ENCODE peak calls at places on chromosome 15, in eight cellular contexts. T is Karpas-422, P is hepatocyte, I is PC-3, A is A673, N is sigmoid colon, M is mammary epithelial cell, C is thyroid gland. U is an unnamed sample. For H3K4me1, the result is how much of the 10 kb centered on the place peaks cover.

GRCh38 chr15:53837263-53837662 is 77.8 kb upstream of the WDR72 start:
- DNase-seq in T (no peak), P (peak), I (peak), A (no peak), N (no peak), M (peak), C (peak), U (peak)

GRCh38 chr15:38260077-38260476 is 7.4 kb downstream of the SPRED1 start:
- DNase-seq in T (no peak), P (no peak), I (no peak), A (no peak), N (no peak), M (no peak), C (no peak), U (no peak)

GRCh38 chr15:58856090-58856489 is 77.4 kb downstream of the SLTM start:
- DNase-seq in T (no peak), P (no peak), I (peak), A (no peak), N (no peak), M (no peak), C (no peak), U (no peak)

GRCh38 chr15:80174017-80174746 is 21.4 kb downstream of the FAH start:
- DNase-seq in T (no peak), P (no peak), I (peak), A (no peak), N (peak), M (peak), C (no peak), U (no peak)

GRCh38 chr15:75366163-75366562 is 2.2 kb downstream of the MAN2C1 start:
- DNase-seq in T (no peak), P (no peak), I (no peak), A (no peak), N (no peak), M (no peak), C (no peak), U (no peak)

GRCh38 chr15:91116379-91117067 is 16.5 kb downstream of the SV2B start:
- DNase-seq in T (peak), P (no peak), I (no peak), A (no peak), N (no peak), M (peak), C (no peak), U (peak)

GRCh38 chr15:36361351-36361870 is 218.0 kb upstream of the CDIN1 start:
- DNase-seq in T (no peak), P (no peak), I (peak), A (no peak), N (no peak), M (no peak), C (no peak), U (no peak)

GRCh38 chr15:39360417-39360816 is 220.5 kb upstream of the THBS1 start:
- DNase-seq in T (no peak), P (no peak), I (no peak), A (no peak), N (no peak), M (no peak), C (no peak), U (no peak)

GRCh38 chr15:78092111-78093041 is at the start of gene SH2D7:
- DNase-seq in T (no peak), P (no peak), I (no peak), A (no peak), N (peak), M (no peak), C (peak), U (peak)

GRCh38 chr15:27993996-27994775 is 104.9 kb downstream of the OCA2 start:
- DNase-seq in T (no peak), P (no peak), I (no peak), A (no peak), N (no peak), M (no peak), C (peak), U (no peak)

GRCh38 chr15:55250392-55250791 is 39.2 kb downstream of the RAB27A start:
- DNase-seq in T (no peak), P (peak), I (peak), A (no peak), N (no peak), M (peak), C (no peak), U (no peak)

GRCh38 chr15:94991718-94992117 is 760.4 kb downstream of the MCTP2 start:
- DNase-seq in T (no peak), P (no peak), I (no peak), A (no peak), N (no peak), M (no peak), C (no peak), U (no peak)

GRCh38 chr15:48992096-48992495 is 28.4 kb upstream of the SHC4 start:
- DNase-seq in T (no peak), P (no peak), I (no peak), A (no peak), N (no peak), M (no peak), C (no peak), U (no peak)

GRCh38 chr15:25055356-25056068 is 100.7 kb downstream of the SNRPN start:
- DNase-seq in T (no peak), P (no peak), I (no peak), A (no peak), N (no peak), M (no peak), C (peak), U (no peak)

GRCh38 chr15:67796728-67797127 is 28.6 kb upstream of the SKOR1 start:
- DNase-seq in T (no peak), P (no peak), I (no peak), A (no peak), N (no peak), M (no peak), C (no peak), U (no peak)

GRCh38 chr15:65421360-65422215 is 1.2 kb downstream of the IGDCC4 start:
- DNase-seq in T (no peak), P (peak), I (peak), A (peak), N (peak), M (no peak), C (peak), U (peak)
- H3K27ac ChIP-seq in T (no peak), P (peak), I (no peak), A (no peak), N (peak), M (no peak), C (no peak), U (no peak)

GRCh38 chr15:41791970-41792637 is 17.8 kb downstream of the MAPKBP1 start:
- DNase-seq in T (no peak), P (no peak), I (no peak), A (peak), N (no peak), M (no peak), C (no peak), U (no peak)

GRCh38 chr15:41791547-41791937 is 17.3 kb downstream of the MAPKBP1 start:
- DNase-seq in T (no peak), P (no peak), I (no peak), A (no peak), N (no peak), M (no peak), C (no peak), U (no peak)

GRCh38 chr15:41789662-41790061 is 15.4 kb downstream of the MAPKBP1 start:
- DNase-seq in T (no peak), P (no peak), I (no peak), A (no peak), N (no peak), M (no peak), C (no peak), U (no peak)

GRCh38 chr15:41790169-41790568 is 15.9 kb downstream of the MAPKBP1 start:
- DNase-seq in T (no peak), P (no peak), I (no peak), A (no peak), N (no peak), M (no peak), C (no peak), U (no peak)

DNA sequence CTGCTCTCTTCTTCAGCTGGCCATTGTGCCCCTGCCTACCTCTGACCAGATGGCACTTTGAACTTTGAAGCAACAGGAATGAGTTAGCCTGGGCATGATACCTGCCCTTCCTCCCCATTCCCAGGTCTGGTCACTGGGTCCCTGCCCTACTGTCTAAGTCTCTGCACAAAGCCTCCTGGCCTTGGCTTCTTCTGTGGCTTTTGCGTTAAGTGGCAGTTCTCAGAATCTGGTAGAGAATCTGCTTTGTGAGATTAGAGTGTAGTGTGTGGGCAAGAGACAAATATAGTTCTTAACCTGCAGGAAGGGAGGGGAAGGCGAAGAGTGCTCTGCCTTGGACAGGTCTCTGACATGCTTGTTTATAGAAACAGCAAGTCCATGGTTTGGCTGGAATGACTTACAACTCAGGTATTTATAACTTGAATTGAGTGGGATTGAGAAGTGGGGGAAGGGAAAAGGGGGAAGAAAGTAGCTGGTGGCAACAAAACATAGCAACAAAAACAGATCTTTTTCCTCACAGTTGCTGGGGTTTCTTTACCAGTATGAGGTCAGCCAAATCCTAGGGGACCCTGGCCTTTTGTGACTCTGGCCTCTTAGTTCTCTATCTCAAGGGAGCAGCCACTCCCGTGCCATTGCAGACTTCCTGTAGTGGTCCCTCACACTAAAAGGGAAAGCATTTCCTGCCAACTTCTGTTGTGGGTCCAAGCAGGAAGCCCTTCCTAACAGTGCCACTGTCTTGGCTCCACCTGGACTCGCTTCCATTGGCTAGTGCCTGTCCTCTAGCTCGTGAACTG is 16.7 kb downstream of the MAPKBP1 start:
- DNase-seq in T (no peak), P (peak), I (peak), A (no peak), N (no peak), M (peak), C (peak), U (no peak)
- H3K4me1 ChIP-seq in T (under half), P (half or more), I (under half), A (under half), N (under half), M (half or more), C (under half), U (under half)

DNA sequence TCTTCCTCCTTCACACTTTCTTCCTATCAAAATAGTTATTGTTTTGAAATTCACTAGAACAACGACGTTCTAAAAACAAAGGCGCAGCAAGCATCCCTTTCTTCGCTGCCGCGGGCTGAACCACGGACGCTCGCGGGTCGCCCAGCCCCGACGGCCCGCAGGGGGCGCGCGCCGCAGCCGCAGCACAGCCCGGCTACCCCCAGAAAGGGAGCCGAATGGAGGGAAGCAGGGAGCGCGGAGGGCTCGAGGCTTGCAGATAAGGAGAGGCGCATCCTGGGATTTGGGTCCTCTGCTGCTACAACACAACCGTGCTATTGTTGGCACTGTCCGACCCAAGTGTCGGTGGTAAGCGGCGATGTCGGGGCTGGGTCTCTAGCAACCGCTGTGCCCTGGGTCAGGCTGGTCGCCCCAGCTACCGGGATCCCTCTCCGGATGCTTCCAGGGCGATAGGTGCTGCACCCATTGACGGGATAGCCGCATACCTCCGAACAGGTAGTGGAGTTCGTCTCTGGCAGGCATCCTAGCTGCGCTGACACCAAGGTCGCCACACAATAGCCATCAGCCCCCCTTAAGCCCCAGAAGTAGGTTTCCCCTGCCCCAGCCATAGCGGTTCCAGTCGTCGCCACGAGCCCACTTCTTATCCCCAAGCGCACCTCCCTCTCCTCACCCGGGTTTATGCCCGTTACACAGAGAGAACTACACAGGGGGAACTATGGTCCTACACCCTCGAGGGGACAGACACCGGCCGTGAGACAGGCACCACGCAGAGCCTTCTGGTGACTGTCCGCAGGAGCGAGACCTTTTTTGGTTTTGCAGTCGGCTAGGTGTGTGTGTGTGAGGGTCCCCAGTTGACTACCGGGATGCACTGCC is 6.0 kb downstream of the ONECUT1 start:
- DNase-seq in T (peak), P (peak), I (no peak), A (peak), N (no peak), M (no peak), C (no peak), U (peak)
- H3K4me3 ChIP-seq in T (no peak), P (no peak), I (no peak), A (no peak), N (no peak), M (no peak), C (no peak), U (no peak)

GRCh38 chr15:100661161-100661560 is 58.8 kb downstream of the ASB7 start:
- DNase-seq in T (peak), P (no peak), I (no peak), A (no peak), N (no peak), M (no peak), C (no peak), U (no peak)

GRCh38 chr15:100663066-100663465 is 60.7 kb downstream of the ASB7 start:
- DNase-seq in T (no peak), P (no peak), I (peak), A (peak), N (no peak), M (no peak), C (no peak), U (no peak)

GRCh38 chr15:100667405-100668320 is 65.3 kb downstream of the ASB7 start:
- DNase-seq in T (no peak), P (peak), I (peak), A (no peak), N (peak), M (no peak), C (no peak), U (no peak)

GRCh38 chr15:100665570-100665969 is 63.2 kb downstream of the ASB7 start:
- DNase-seq in T (no peak), P (no peak), I (peak), A (no peak), N (peak), M (no peak), C (no peak), U (no peak)

GRCh38 chr15:100663550-100664335 is 61.4 kb downstream of the ASB7 start:
- DNase-seq in T (no peak), P (no peak), I (no peak), A (no peak), N (no peak), M (no peak), C (no peak), U (no peak)
- H3K27ac ChIP-seq in T (no peak), P (no peak), I (no peak), A (no peak), N (peak), M (no peak), C (no peak), U (no peak)

GRCh38 chr15:89119489-89120478 is 31.5 kb downstream of the ABHD2 start:
- DNase-seq in T (no peak), P (peak), I (peak), A (no peak), N (no peak), M (no peak), C (no peak), U (peak)

GRCh38 chr15:89121414-89121813 is 33.2 kb downstream of the ABHD2 start:
- DNase-seq in T (peak), P (peak), I (peak), A (no peak), N (no peak), M (peak), C (no peak), U (peak)

GRCh38 chr15:89116404-89116803 is 28.1 kb downstream of the ABHD2 start:
- DNase-seq in T (no peak), P (no peak), I (no peak), A (no peak), N (no peak), M (no peak), C (no peak), U (no peak)

GRCh38 chr15:89117790-89118189 is 29.5 kb downstream of the ABHD2 start:
- DNase-seq in T (no peak), P (no peak), I (no peak), A (no peak), N (no peak), M (no peak), C (no peak), U (no peak)

DNA sequence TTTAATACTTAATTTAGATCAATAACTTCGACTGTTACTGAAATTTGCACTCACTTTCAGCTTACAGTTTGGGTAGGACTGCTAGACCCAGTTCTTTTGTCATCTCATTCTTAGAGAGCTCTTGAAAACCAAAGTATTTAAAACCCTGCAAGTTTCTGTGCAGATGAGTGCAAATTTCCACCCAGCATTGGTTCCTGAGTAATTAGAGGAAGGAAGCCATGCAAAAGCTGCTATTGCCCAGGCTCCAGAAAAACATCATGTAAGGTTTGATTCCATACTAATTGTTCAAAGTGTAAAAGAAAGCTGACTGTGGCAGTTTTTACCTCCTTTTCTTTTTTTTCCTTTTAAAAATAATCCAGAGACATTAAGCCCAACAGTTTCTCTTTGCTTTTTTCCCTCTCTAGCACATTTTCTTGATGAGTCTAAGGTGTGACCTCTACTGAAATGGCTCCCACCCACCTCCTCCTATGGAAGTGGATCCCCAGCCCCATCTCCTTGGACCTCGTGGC is 30.3 kb downstream of the ABHD2 start:
- DNase-seq in T (no peak), P (no peak), I (no peak), A (no peak), N (no peak), M (no peak), C (no peak), U (no peak)
- H3K4me1 ChIP-seq in T (under half), P (half or more), I (half or more), A (under half), N (under half), M (under half), C (under half), U (half or more)